ENCODE peak calls at places on chromosomes 3 and 15, in eight cellular contexts. M is lung; U is tibial nerve; J is GM23248; I is right lobe of liver; S is CD8-positive, alpha-beta memory T cell; A is mammary epithelial cell; W is IMR-90. E is an unnamed sample. For H3K4me1, the result is how much of the 10 kb centered on the place peaks cover.

GRCh38 chr3:127541320-127541719 is 49.2 kb downstream of the TPRA1 start:
- DNase-seq in I (no peak), U (no peak), A (no peak), S (no peak), J (no peak), W (no peak), M (no peak), E (no peak)

GRCh38 chr15:79058260-79058850 is 32.2 kb downstream of the RASGRF1 start:
- DNase-seq in U (no peak), S (no peak), M (no peak), I (no peak), W (no peak), J (no peak), A (no peak), E (no peak)

GRCh38 chr3:138227650-138228049 is 40.5 kb downstream of the ARMC8 start:
- DNase-seq in M (no peak), J (peak), S (no peak), U (no peak), I (no peak), W (peak), A (no peak), E (no peak)

GRCh38 chr15:93019971-93020370 is 69.0 kb downstream of the RGMA start:
- DNase-seq in U (no peak), I (no peak), W (no peak), A (no peak), M (no peak), S (no peak), J (no peak), E (no peak)

GRCh38 chr15:39188930-39189329 is 391.9 kb upstream of the THBS1 start:
- DNase-seq in U (peak), J (peak), W (peak), A (peak), M (no peak), I (no peak), S (no peak), E (peak)

GRCh38 chr3:25468866-25469319 is 40.8 kb downstream of the RARB start:
- DNase-seq in I (no peak), J (peak), A (no peak), U (peak), S (no peak), W (no peak), M (no peak), E (peak)

GRCh38 chr15:95261546-95261945 is 1030.2 kb downstream of the MCTP2 start:
- DNase-seq in S (no peak), I (no peak), J (no peak), A (no peak), M (no peak), W (no peak), U (no peak), E (no peak)

GRCh38 chr3:23264413-23264812 is 61.3 kb downstream of the UBE2E2 start:
- DNase-seq in A (peak), J (peak), I (no peak), S (no peak), M (no peak), U (no peak), W (peak), E (no peak)

GRCh38 chr3:108662141-108662738 is 72.7 kb downstream of the DZIP3 start:
- DNase-seq in W (peak), I (no peak), A (peak), S (peak), J (peak), U (peak), M (peak), E (peak)

GRCh38 chr3:146813496-146813895 is 208.3 kb upstream of the PLSCR5 start:
- DNase-seq in A (no peak), I (no peak), U (no peak), M (no peak), S (no peak), W (no peak), J (peak), E (no peak)

GRCh38 chr3:138458774-138459499 is 24.5 kb downstream of the ESYT3 start:
- DNase-seq in U (no peak), M (no peak), J (no peak), I (no peak), A (no peak), W (no peak), S (no peak), E (no peak)

GRCh38 chr3:157305392-157305791 is 131.3 kb upstream of the PTX3 start:
- DNase-seq in A (no peak), U (no peak), S (no peak), I (no peak), J (no peak), M (no peak), W (peak), E (no peak)

GRCh38 chr3:177300039-177300833 is 103.0 kb upstream of the TBL1XR1 start:
- DNase-seq in U (no peak), S (no peak), J (peak), A (no peak), W (peak), M (peak), I (no peak), E (peak)

GRCh38 chr3:126750760-126751129 is 46.7 kb downstream of the CHCHD6 start:
- DNase-seq in S (no peak), J (no peak), A (no peak), I (no peak), U (no peak), W (no peak), M (no peak), E (no peak)

GRCh38 chr3:127529346-127530188 is 61.0 kb downstream of the TPRA1 start:
- DNase-seq in J (no peak), I (no peak), M (peak), S (no peak), W (no peak), U (no peak), A (no peak), E (no peak)

GRCh38 chr3:37546876-37547275 is 314.8 kb upstream of the CTDSPL start:
- DNase-seq in M (no peak), I (no peak), A (peak), W (peak), S (no peak), J (peak), U (peak), E (no peak)

GRCh38 chr3:47443611-47443995 is 32.1 kb downstream of the SCAP start:
- DNase-seq in M (no peak), I (peak), U (no peak), S (no peak), J (no peak), W (no peak), A (peak), E (peak)

GRCh38 chr3:184748219-184749135 is 36.6 kb upstream of the MAGEF1 start:
- DNase-seq in A (peak), U (peak), S (peak), M (no peak), W (peak), I (no peak), J (peak), E (no peak)

GRCh38 chr3:87691109-87691508 is 367.7 kb downstream of the CGGBP1 start:
- DNase-seq in A (peak), S (no peak), M (no peak), I (no peak), W (no peak), J (peak), U (no peak), E (no peak)

GRCh38 chr3:151795276-151795675 is 18.6 kb upstream of the AADAC start:
- DNase-seq in U (no peak), I (no peak), J (peak), M (no peak), S (no peak), W (peak), A (peak), E (no peak)

GRCh38 chr3:174202146-174202545 is 657.0 kb upstream of the NAALADL2 start:
- DNase-seq in A (no peak), U (no peak), I (no peak), M (no peak), W (no peak), J (no peak), S (no peak), E (no peak)

GRCh38 chr15:25175789-25176615 is 221.2 kb downstream of the SNRPN start:
- DNase-seq in S (peak), W (no peak), J (no peak), U (peak), I (peak), M (peak), A (no peak), E (no peak)

GRCh38 chr3:44476181-44476599 is 1.3 kb downstream of the ZNF445 start:
- DNase-seq in A (peak), W (peak), U (no peak), M (no peak), S (no peak), J (peak), I (no peak), E (no peak)

GRCh38 chr3:193407688-193408087 is 29.1 kb upstream of the ATP13A5 start:
- DNase-seq in W (no peak), A (no peak), S (no peak), J (no peak), I (no peak), U (no peak), M (no peak), E (no peak)

GRCh38 chr3:157865449-157865862 is 240.8 kb downstream of the SHOX2 start:
- DNase-seq in S (no peak), J (no peak), U (no peak), M (no peak), I (no peak), A (peak), W (no peak), E (no peak)

GRCh38 chr3:13231781-13232515 is 158.7 kb upstream of the IQSEC1 start:
- DNase-seq in A (no peak), I (peak), U (no peak), J (no peak), W (no peak), M (no peak), S (no peak), E (no peak)

GRCh38 chr3:5002871-5003247 is 23.6 kb downstream of the BHLHE40 start:
- DNase-seq in I (no peak), M (no peak), U (no peak), S (no peak), W (no peak), A (no peak), J (no peak), E (no peak)

GRCh38 chr3:59143447-59143846 is 93.6 kb upstream of the CFAP20DC start:
- DNase-seq in S (no peak), M (no peak), J (peak), W (no peak), I (no peak), U (no peak), A (peak), E (no peak)

GRCh38 chr3:58679974-58680656 is 13.5 kb upstream of the FAM3D start:
- DNase-seq in J (no peak), W (no peak), U (no peak), S (no peak), A (no peak), I (no peak), M (no peak), E (no peak)

GRCh38 chr3:188914556-188914955 is 257.2 kb upstream of the TPRG1 start:
- DNase-seq in J (peak), S (no peak), A (no peak), U (no peak), I (no peak), W (peak), M (no peak), E (no peak)

GRCh38 chr3:112128843-112129727 is 4.0 kb downstream of the GCSAM start:
- DNase-seq in S (peak), M (no peak), A (peak), I (no peak), U (no peak), W (peak), J (peak), E (no peak)
- H3K4me1 ChIP-seq in S (half or more), M (under half), A (under half), I (under half), U (under half), W (under half), J (under half), E (under half)

DNA sequence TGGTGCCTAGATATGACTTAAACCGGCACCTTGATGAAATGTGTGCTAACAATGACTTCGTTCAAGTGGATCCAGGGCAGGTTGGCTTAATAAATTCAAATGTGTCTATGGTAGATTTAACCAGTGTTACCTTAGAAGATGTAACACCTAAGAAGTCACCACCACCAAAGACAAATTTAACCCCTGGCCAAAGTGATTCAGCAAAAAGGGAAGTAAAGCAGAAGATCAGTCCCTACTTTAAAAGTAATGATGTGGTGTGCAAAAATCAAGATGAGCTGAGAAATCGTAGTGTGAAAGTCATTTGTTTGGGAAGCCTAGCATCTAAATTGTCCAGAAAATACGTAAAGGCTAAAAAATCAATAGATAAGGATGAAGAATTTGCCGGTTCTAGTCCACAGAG is 1.1 kb downstream of the FAN1 start:
- DNase-seq in I (no peak), M (no peak), S (no peak), W (no peak), A (no peak), U (no peak), J (no peak), E (no peak)
- H3K4me3 ChIP-seq in I (peak), M (no peak), S (no peak), W (no peak), A (peak), U (peak), J (peak), E (no peak)

DNA sequence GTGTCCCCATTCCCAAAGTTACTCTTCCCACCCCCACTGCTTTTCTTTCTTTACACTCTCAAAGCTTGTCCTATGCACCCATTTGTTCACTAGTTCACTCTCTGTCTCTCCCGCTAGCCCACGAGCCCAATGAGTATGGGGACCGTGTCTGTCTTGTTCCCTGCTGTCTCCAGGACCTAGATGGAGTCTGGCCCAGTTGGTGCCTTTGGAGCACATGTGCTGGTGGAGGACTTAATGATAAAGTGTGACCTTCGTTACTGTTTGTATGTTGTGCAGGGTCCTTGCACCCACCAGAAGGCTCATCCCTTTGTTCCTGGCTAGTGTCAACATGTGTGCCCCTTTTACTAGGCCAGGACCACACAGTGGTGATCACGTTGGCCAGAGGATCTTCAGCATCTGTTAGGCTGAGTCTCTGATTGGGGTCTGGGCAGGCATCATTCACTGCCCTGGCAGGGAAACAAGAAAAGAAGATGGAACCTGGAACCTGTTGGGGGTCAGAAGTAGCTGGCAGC is 7.4 kb downstream of the CISH start:
- DNase-seq in A (no peak), S (no peak), J (no peak), I (no peak), W (no peak), M (no peak), U (no peak), E (no peak)
- H3K4me1 ChIP-seq in A (under half), S (half or more), J (under half), I (under half), W (under half), M (half or more), U (half or more), E (under half)

GRCh38 chr3:124812291-124813265 is 74.6 kb downstream of the ITGB5 start:
- DNase-seq in A (peak), W (peak), I (peak), S (no peak), J (peak), M (peak), U (peak), E (no peak)
- H3K4me3 ChIP-seq in A (no peak), W (no peak), I (no peak), S (no peak), J (peak), M (no peak), U (peak), E (no peak)

DNA sequence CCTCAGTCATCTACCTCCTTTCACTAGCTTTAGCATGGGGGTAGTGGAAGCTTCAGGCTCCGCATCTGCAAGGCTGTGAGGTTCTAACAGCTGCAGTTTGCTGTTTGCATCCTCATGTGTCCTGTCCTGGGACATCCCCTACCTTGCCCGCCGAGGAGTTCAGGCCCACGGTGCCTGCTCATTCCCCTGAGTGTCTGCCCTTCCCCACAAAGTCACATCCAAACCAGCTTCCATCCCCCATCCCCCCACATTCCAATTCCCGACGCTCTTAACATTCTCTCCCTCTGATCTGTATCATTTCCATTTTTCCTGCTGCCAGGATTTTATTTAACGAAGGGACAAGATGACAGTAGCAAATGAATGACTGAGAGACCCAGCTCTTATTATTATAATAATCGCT is 43.8 kb downstream of the HRH1 start:
- DNase-seq in A (no peak), U (no peak), I (no peak), J (no peak), W (no peak), M (no peak), S (no peak), E (no peak)
- H3K4me1 ChIP-seq in A (under half), U (under half), I (under half), J (under half), W (under half), M (under half), S (under half), E (under half)

E was measured in prostate gland.